ENCODE peak calls at places on chromosomes 2 and 18, in eight cellular contexts. J, K, W, U, G, T, D and C are unnamed samples.

GRCh38 chr2:37670378-37671012 is 947 bp downstream of the CDC42EP3 start:
- DNase-seq in J (no peak), K (no peak), W (no peak), U (no peak), G (no peak), T (no peak), D (no peak), C (no peak)

GRCh38 chr2:229127471-229127870 is 143.6 kb downstream of the PID1 start:
- DNase-seq in J (no peak), K (no peak), W (no peak), U (no peak), G (no peak), T (no peak), D (no peak), C (no peak)

GRCh38 chr2:45332094-45332493 is 279.0 kb downstream of the SRBD1 start:
- DNase-seq in J (no peak), K (no peak), W (no peak), U (no peak), G (no peak), T (no peak), D (no peak), C (no peak)

GRCh38 chr2:109324859-109325258 is 195.9 kb downstream of the SH3RF3 start:
- DNase-seq in J (no peak), K (no peak), W (peak), U (no peak), G (peak), T (no peak), D (peak), C (no peak)

GRCh38 chr18:61635901-61636528 is 256.8 kb downstream of the RNF152 start:
- DNase-seq in J (peak), K (peak), W (peak), U (peak), G (peak), T (no peak), D (peak), C (peak)

GRCh38 chr18:10040287-10041011 is 126.6 kb downstream of the VAPA start:
- DNase-seq in J (no peak), K (no peak), W (no peak), U (no peak), G (no peak), T (no peak), D (no peak), C (no peak)

GRCh38 chr2:14621114-14621513 is 11.4 kb upstream of the LRATD1 start:
- DNase-seq in J (no peak), K (no peak), W (peak), U (no peak), G (no peak), T (no peak), D (no peak), C (no peak)

GRCh38 chr2:10417551-10418335 is 30.4 kb downstream of the ODC1 start:
- DNase-seq in J (no peak), K (no peak), W (no peak), U (no peak), G (no peak), T (no peak), D (no peak), C (no peak)

GRCh38 chr2:227447606-227448005 is 24.4 kb upstream of the AGFG1 start:
- DNase-seq in J (no peak), K (no peak), W (no peak), U (no peak), G (peak), T (no peak), D (peak), C (no peak)